ENCODE peak calls at places on chromosomes 16 and 17, in four cellular contexts. L, T, R and C are unnamed samples.

GRCh38 chr17:40718904-40719303 is 15.4 kb upstream of the KRT24 start:
- DNase-seq in L (no peak), T (no peak), R (no peak), C (no peak)

GRCh38 chr17:2122641-2123302 is 67.9 kb downstream of the HIC1 start:
- DNase-seq in L (no peak), T (no peak), R (no peak), C (peak; percentile 57)

GRCh38 chr17:1880851-1881630 is 51.2 kb downstream of the RPA1 start:
- DNase-seq in L (peak; percentile 21), T (no peak), R (no peak), C (no peak)

GRCh38 chr17:27530791-27531391 is 74.6 kb downstream of the KSR1 start:
- DNase-seq in L (no peak), T (no peak), R (no peak), C (peak; percentile 88)

GRCh38 chr17:74786411-74787097 is 10.4 kb upstream of the NAT9 start:
- DNase-seq in L (no peak), T (no peak), R (no peak), C (no peak)

GRCh38 chr17:41695954-41696720 is 7.5 kb downstream of the EIF1 start:
- DNase-seq in L (peak; percentile 70), T (no peak), R (no peak), C (peak; percentile 86)

GRCh38 chr17:61390479-61390791 is 9.2 kb upstream of the TBX2 start:
- DNase-seq in L (no peak), T (no peak), R (no peak), C (no peak)

GRCh38 chr16:57757883-57758282 is 22.3 kb downstream of the KATNB1 start:
- DNase-seq in L (no peak), T (no peak), R (no peak), C (no peak)

GRCh38 chr16:58511933-58512815 is 3.1 kb upstream of the SETD6 start:
- DNase-seq in L (no peak), T (peak; percentile 91), R (peak; percentile 62), C (peak; percentile 69)

GRCh38 chr17:51500454-51500853 is 240.1 kb downstream of the UTP18 start:
- DNase-seq in L (no peak), T (no peak), R (no peak), C (no peak)

GRCh38 chr17:17580662-17581470 is 10.6 kb downstream of the PEMT start:
- DNase-seq in L (no peak), T (no peak), R (no peak), C (peak; percentile 13)

GRCh38 chr17:83178533-83179201 is 99.3 kb downstream of the METRNL start:
- DNase-seq in L (no peak), T (peak; percentile 28), R (no peak), C (no peak)

GRCh38 chr17:41707803-41708669 is 4.1 kb upstream of the GAST start:
- DNase-seq in L (no peak), T (no peak), R (no peak), C (no peak)

GRCh38 chr17:69430488-69430887 is 16.0 kb downstream of the MAP2K6 start:
- DNase-seq in L (no peak), T (no peak), R (no peak), C (peak; percentile 77)

GRCh38 chr16:49567940-49568339 is 194.3 kb downstream of the C16orf78 start:
- DNase-seq in L (no peak), T (no peak), R (no peak), C (no peak)

GRCh38 chr17:56809106-56809819 is 24.5 kb downstream of the C17orf67 start:
- DNase-seq in L (no peak), T (no peak), R (no peak), C (no peak)

GRCh38 chr16:85117418-85117817 is 5.1 kb upstream of the CIBAR2 start:
- DNase-seq in L (no peak), T (no peak), R (no peak), C (no peak)

GRCh38 chr17:57135748-57136342 is 50.8 kb downstream of the AKAP1 start:
- DNase-seq in L (no peak), T (no peak), R (no peak), C (no peak)

GRCh38 chr16:84754353-84754856 is 54.6 kb downstream of the USP10 start:
- DNase-seq in L (peak; percentile 84), T (peak; percentile 81), R (peak; percentile 33), C (peak; percentile 92)

GRCh38 chr17:72295916-72296315 is 175.1 kb downstream of the SOX9 start:
- DNase-seq in L (no peak), T (no peak), R (no peak), C (no peak)

GRCh38 chr17:76986318-76986717 is 118.1 kb downstream of the MGAT5B start:
- DNase-seq in L (no peak), T (no peak), R (no peak), C (no peak)

GRCh38 chr16:82788225-82788624 is 161.5 kb downstream of the CDH13 start:
- DNase-seq in L (no peak), T (no peak), R (no peak), C (no peak)

GRCh38 chr16:78392585-78393195 is 293.2 kb downstream of the WWOX start:
- DNase-seq in L (no peak), T (no peak), R (no peak), C (no peak)

GRCh38 chr16:8587065-8587464 is 3.2 kb downstream of the TMEM114 start:
- DNase-seq in L (no peak), T (no peak), R (no peak), C (no peak)
- H2BK12ac ChIP-seq in L (no peak overlapping the region), T (no peak overlapping the region), R (no peak overlapping the region), C (no peak overlapping the region)

GRCh38 chr17:30375661-30376060 is 3.1 kb upstream of the CPD start:
- DNase-seq in L (no peak), T (no peak), R (no peak), C (peak; percentile 30)
- H3K4ac ChIP-seq in L (no peak overlapping the region), T (no peak overlapping the region), R (no peak overlapping the region), C (no peak overlapping the region)

GRCh38 chr17:81691196-81691595 is 7.4 kb downstream of the HGS start:
- DNase-seq in L (no peak), T (no peak), R (no peak), C (no peak)

GRCh38 chr17:81690549-81690948 is 6.7 kb downstream of the HGS start:
- DNase-seq in L (no peak), T (no peak), R (no peak), C (no peak)

GRCh38 chr17:81691608-81692007 is 7.8 kb downstream of the HGS start:
- DNase-seq in L (no peak), T (no peak), R (no peak), C (no peak)

GRCh38 chr17:81688616-81689015 is 4.8 kb downstream of the HGS start:
- DNase-seq in L (no peak), T (no peak), R (no peak), C (no peak)

DNA sequence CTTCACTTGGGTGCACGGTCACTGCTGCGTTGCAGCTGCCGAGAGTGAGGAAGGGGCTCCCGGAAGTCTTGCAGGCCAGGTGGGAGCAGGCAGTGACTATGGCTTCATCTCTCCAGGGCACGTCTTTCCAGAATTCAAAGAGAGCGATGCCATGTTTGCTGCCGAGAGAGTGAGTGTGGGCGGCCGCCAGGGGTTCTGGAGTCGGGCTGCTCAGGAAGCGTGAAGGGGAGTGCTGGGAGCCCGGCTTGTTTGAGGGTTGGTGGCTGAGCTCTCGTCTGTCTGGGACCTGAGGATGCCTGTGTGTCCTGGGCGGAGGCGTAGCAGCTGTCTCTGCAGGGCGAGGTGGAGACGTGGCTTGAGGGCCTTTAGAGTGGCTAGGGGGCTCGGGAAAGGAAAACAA is 6.3 kb downstream of the HGS start:
- DNase-seq in L (no peak), T (no peak), R (no peak), C (no peak)
- H4K8ac ChIP-seq in L (no peak overlapping the region), T (no peak overlapping the region), R (no peak overlapping the region), C (no peak overlapping the region)

DNA sequence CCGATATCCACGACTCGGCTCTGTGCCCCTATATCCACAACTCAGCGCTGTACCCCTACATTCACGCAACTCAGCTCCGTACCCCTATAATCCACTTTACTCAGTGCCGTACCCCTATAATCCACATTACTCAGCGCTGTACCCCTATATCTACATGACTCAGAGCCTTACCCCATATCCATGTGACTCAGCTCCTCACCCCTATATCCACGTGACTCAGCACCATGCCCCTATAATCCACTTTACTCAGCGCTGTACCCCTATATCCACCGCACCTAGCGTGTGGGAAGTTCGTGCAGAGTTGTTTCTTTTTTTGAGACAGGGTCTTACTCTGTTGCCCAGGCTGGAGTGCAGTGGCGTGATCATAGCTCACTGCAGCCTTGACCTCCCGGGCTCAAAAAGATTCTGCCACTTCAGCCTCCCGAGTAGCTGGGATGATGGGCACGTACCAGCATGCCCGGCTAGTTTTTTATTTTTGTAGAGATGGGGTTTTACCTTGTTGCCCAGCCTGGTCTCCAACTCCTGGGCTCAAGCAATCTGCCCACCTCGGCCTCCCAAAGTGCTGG is 17.4 kb downstream of the CYB5D2 start:
- DNase-seq in L (no peak), T (no peak), R (no peak), C (no peak)
- H2BK12ac ChIP-seq in L (no peak overlapping the region), T (no peak overlapping the region), R (no peak overlapping the region), C (no peak overlapping the region)

GRCh38 chr16:89523680-89524344 is 15.6 kb downstream of the SPG7 start:
- DNase-seq in L (no peak), T (no peak), R (no peak), C (no peak)

GRCh38 chr16:89525146-89525913 is 17.1 kb downstream of the SPG7 start:
- DNase-seq in L (no peak), T (no peak), R (no peak), C (no peak)

GRCh38 chr16:89522287-89522686 is 14.1 kb downstream of the SPG7 start:
- DNase-seq in L (no peak), T (peak; percentile 57), R (no peak), C (no peak)

GRCh38 chr16:89519881-89520280 is 11.7 kb downstream of the SPG7 start:
- DNase-seq in L (no peak), T (no peak), R (no peak), C (no peak)
- H3K4ac ChIP-seq in L (no peak overlapping the region), T (no peak overlapping the region), R (no peak overlapping the region), C (no peak overlapping the region)

GRCh38 chr17:63446218-63446980 is at the start of gene CYB561:
- DNase-seq in L (peak; percentile 62), T (no peak), R (no peak), C (peak; percentile 57)
- H4K8ac ChIP-seq in L (peak within 1 kb of the TSS; percentile 77), T (no peak within 1 kb of the TSS), R (peak within 1 kb of the TSS; percentile 94), C (peak within 1 kb of the TSS; percentile 92)

DNA sequence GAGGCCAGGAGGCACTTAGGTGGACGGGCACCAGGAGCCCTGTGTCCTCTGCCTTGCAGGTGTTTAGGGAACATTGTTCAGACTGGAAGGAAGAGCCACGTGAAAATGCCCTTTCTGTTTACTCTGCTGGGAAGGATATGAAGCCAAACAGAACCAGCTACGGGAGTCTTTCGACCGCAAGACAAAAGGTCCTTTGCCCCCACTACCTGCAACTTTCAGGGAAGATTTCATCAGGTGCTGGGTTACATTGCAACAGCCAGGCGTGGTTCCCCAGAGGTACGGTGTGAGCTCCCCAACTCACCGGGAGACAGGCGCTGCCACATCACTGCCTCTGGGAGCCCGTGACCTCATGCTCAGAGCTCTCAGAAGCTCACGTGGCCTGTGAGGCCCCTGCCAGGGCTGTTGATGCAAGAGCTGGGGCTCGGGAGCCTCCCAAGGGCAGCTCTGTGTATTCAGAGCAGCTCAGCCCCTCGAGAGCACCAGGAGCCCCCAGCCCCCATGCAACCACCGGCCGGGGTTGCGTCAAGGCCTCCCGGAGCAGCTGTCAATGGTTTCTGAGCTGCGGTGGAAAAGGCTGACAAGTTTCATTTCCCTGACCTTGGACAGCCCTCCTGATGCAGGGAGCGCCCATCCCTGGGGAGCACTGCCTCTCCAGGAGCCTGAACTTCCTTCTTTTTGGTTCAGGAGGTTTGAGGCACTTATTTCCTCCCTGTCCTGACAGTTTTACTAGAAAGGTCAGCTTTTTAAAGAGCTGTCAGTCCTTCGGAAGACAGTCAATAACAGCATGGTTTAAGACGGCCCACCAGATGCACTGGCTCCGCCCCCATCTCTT is 42.1 kb downstream of the TBC1D16 start:
- DNase-seq in L (no peak), T (peak; percentile 71), R (peak; percentile 41), C (peak; percentile 97)
- H2BK12ac ChIP-seq in L (no peak overlapping the region), T (no peak overlapping the region), R (peak overlapping the region; percentile 99), C (peak overlapping the region; percentile 99)